ENCODE peak calls at places on chromosomes 3 and 15, in ten cellular contexts. Y is bronchial epithelial cell, P is ascending aorta, T is A549, K is HepG2, W is choroid plexus epithelial cell, B is heart left ventricle, H is sigmoid colon, U is AG10803, I is AG09309. L is an unnamed sample.

GRCh38 chr3:146469206-146470017 is at the start of gene PLSCR2:
- DNase-seq in P (peak), W (peak), K (no peak), I (no peak), H (peak), T (peak), Y (peak), U (no peak), B (peak), L (peak)

GRCh38 chr3:58617338-58617761 is 40.2 kb upstream of the FAM107A start:
- DNase-seq in I (no peak), T (no peak), K (no peak), W (peak), H (peak), Y (no peak), U (no peak), P (no peak), B (no peak), L (no peak)

GRCh38 chr3:172247525-172248274 is 200.6 kb downstream of the GHSR start:
- DNase-seq in K (no peak), I (no peak), P (no peak), Y (no peak), W (no peak), H (no peak), B (no peak), U (no peak), T (no peak), L (no peak)

GRCh38 chr3:182905623-182906022 is 74.7 kb downstream of the DCUN1D1 start:
- DNase-seq in B (no peak), U (no peak), W (no peak), I (no peak), P (no peak), Y (no peak), K (peak), T (no peak), H (no peak), L (no peak)

GRCh38 chr3:9669277-9669676 is 20.0 kb downstream of the MTMR14 start:
- DNase-seq in Y (no peak), I (no peak), P (no peak), U (no peak), T (no peak), B (no peak), H (peak), W (no peak), K (no peak), L (no peak)

GRCh38 chr15:33492434-33493052 is 181.8 kb downstream of the RYR3 start:
- DNase-seq in K (no peak), U (no peak), Y (no peak), B (no peak), P (no peak), W (no peak), I (no peak), H (no peak), T (no peak), L (no peak)

GRCh38 chr3:184466413-184466960 is 86.6 kb downstream of the CHRD start:
- DNase-seq in K (no peak), H (no peak), W (peak), U (peak), Y (no peak), B (peak), P (no peak), I (no peak), T (no peak), L (no peak)

GRCh38 chr3:158830391-158830790 is 28.5 kb downstream of the MFSD1 start:
- DNase-seq in I (no peak), B (no peak), P (no peak), T (no peak), K (no peak), U (peak), Y (peak), W (peak), H (no peak), L (no peak)

GRCh38 chr3:32780071-32780734 is 37.6 kb upstream of the TRIM71 start:
- DNase-seq in B (no peak), P (no peak), I (no peak), K (peak), H (peak), Y (no peak), U (no peak), W (no peak), T (no peak), L (no peak)

GRCh38 chr3:44883999-44884431 is 9.6 kb downstream of the TGM4 start:
- DNase-seq in H (no peak), K (no peak), W (peak), U (peak), Y (peak), T (peak), P (peak), B (no peak), I (peak), L (peak)

GRCh38 chr15:69138963-69139362 is 21.5 kb upstream of the GLCE start:
- DNase-seq in I (no peak), U (no peak), P (no peak), T (no peak), H (no peak), Y (no peak), B (no peak), W (no peak), K (no peak), L (no peak)

GRCh38 chr15:99098426-99098825 is 6.5 kb upstream of the SYNM start:
- DNase-seq in U (no peak), K (no peak), H (no peak), P (no peak), W (no peak), B (no peak), T (no peak), Y (no peak), I (no peak), L (no peak)

GRCh38 chr15:51401872-51402517 is 60.5 kb downstream of the GLDN start:
- DNase-seq in K (peak), B (peak), H (no peak), U (peak), T (peak), Y (peak), W (peak), P (peak), I (no peak), L (no peak)

GRCh38 chr3:87625911-87626310 is 349.5 kb upstream of the POU1F1 start:
- DNase-seq in K (no peak), I (no peak), Y (no peak), P (no peak), W (peak), B (no peak), U (no peak), H (no peak), T (no peak), L (no peak)

GRCh38 chr15:76155742-76156141 is 96.0 kb downstream of the TMEM266 start:
- DNase-seq in K (no peak), U (peak), Y (no peak), W (no peak), B (no peak), I (peak), H (no peak), T (no peak), P (no peak), L (no peak)

GRCh38 chr15:82263350-82263749 is 732 bp downstream of the SAXO2 start:
- DNase-seq in B (no peak), H (no peak), W (no peak), P (no peak), U (no peak), I (no peak), K (peak), T (peak), Y (peak), L (no peak)

GRCh38 chr3:68893600-68894239 is 38.6 kb downstream of the TAFA4 start:
- DNase-seq in T (no peak), H (no peak), W (peak), I (peak), U (peak), B (no peak), Y (peak), K (peak), P (no peak), L (no peak)

GRCh38 chr15:38134252-38134651 is 118.4 kb upstream of the SPRED1 start:
- DNase-seq in P (no peak), I (no peak), Y (no peak), B (no peak), U (no peak), H (no peak), K (no peak), T (no peak), W (no peak), L (no peak)

GRCh38 chr3:58798312-58798711 is 131.7 kb upstream of the FAM3D start:
- DNase-seq in Y (no peak), T (no peak), W (no peak), I (no peak), H (no peak), P (no peak), K (no peak), B (no peak), U (peak), L (no peak)

GRCh38 chr3:195154111-195154791 is 116.7 kb downstream of the XXYLT1 start:
- DNase-seq in Y (no peak), H (no peak), W (peak), U (peak), T (no peak), I (no peak), B (no peak), K (no peak), P (no peak), L (no peak)

GRCh38 chr15:75095594-75095993 is 72.2 kb downstream of the PPCDC start:
- DNase-seq in W (no peak), H (no peak), Y (no peak), B (no peak), P (no peak), U (no peak), K (no peak), T (no peak), I (no peak), L (no peak)

GRCh38 chr15:41610048-41610447 is 50.2 kb upstream of the MGA start:
- DNase-seq in T (no peak), K (no peak), W (no peak), U (no peak), B (no peak), P (no peak), H (no peak), Y (peak), I (no peak), L (no peak)

GRCh38 chr3:138059261-138059660 is 49.3 kb downstream of the CLDN18 start:
- DNase-seq in I (no peak), K (no peak), H (no peak), B (no peak), W (no peak), T (no peak), Y (no peak), U (peak), P (no peak), L (no peak)

GRCh38 chr15:64895285-64896065 is 16.2 kb upstream of the ANKDD1A start:
- DNase-seq in Y (no peak), I (no peak), P (no peak), T (no peak), K (no peak), U (peak), B (no peak), W (peak), H (no peak), L (no peak)

GRCh38 chr3:159872374-159873109 is 116.1 kb upstream of the IL12A start:
- DNase-seq in K (no peak), Y (peak), T (peak), I (peak), U (peak), H (no peak), P (no peak), B (no peak), W (peak), L (no peak)

GRCh38 chr3:46977811-46978195 is 1.3 kb upstream of the CCDC12 start:
- DNase-seq in I (no peak), B (no peak), W (no peak), Y (no peak), K (no peak), T (no peak), P (no peak), H (no peak), U (no peak), L (no peak)

GRCh38 chr3:4011136-4011535 is 211.9 kb downstream of the LRRN1 start:
- DNase-seq in U (no peak), I (no peak), T (no peak), H (no peak), B (no peak), P (no peak), W (no peak), K (no peak), Y (no peak), L (no peak)

GRCh38 chr15:85598718-85599398 is 195.9 kb downstream of the KLHL25 start:
- DNase-seq in P (no peak), T (no peak), B (no peak), W (peak), H (no peak), Y (no peak), U (no peak), I (no peak), K (no peak), L (no peak)

GRCh38 chr15:47587938-47588817 is 129.1 kb upstream of the SEMA6D start:
- DNase-seq in U (peak), Y (no peak), P (no peak), B (no peak), W (no peak), K (no peak), H (no peak), T (no peak), I (no peak), L (no peak)

GRCh38 chr3:72887723-72888545 is at the start of gene GXYLT2:
- DNase-seq in T (peak), U (peak), H (peak), W (peak), Y (peak), B (peak), K (peak), P (peak), I (no peak), L (no peak)

GRCh38 chr3:187066228-187066995 is 72.9 kb downstream of the RPL39L start:
- DNase-seq in H (no peak), U (no peak), P (no peak), K (peak), Y (peak), I (no peak), B (no peak), W (peak), T (peak), L (no peak)

GRCh38 chr3:131608741-131609140 is 106.0 kb upstream of the MRPL3 start:
- DNase-seq in H (no peak), W (no peak), P (no peak), K (no peak), T (no peak), U (peak), B (no peak), I (no peak), Y (no peak), L (no peak)

GRCh38 chr3:64031540-64032533 is 8.5 kb upstream of the PSMD6 start:
- DNase-seq in B (no peak), K (no peak), U (no peak), Y (peak), I (no peak), H (no peak), W (no peak), T (no peak), P (no peak), L (no peak)

GRCh38 chr15:61528590-61528929 is 299.5 kb upstream of the RORA start:
- DNase-seq in B (no peak), H (no peak), P (no peak), T (no peak), U (no peak), I (no peak), Y (no peak), W (no peak), K (no peak), L (no peak)

GRCh38 chr3:45677045-45677436 is 12.2 kb upstream of the SACM1L start:
- DNase-seq in B (no peak), P (no peak), T (peak), Y (peak), W (peak), K (peak), I (peak), U (peak), H (peak), L (no peak)

GRCh38 chr3:87771338-87772059 is 287.3 kb downstream of the CGGBP1 start:
- DNase-seq in K (peak), U (peak), P (no peak), Y (peak), H (peak), W (peak), B (no peak), T (no peak), I (no peak), L (no peak)

GRCh38 chr3:130316164-130316563 is 29.3 kb upstream of the COL6A5 start:
- DNase-seq in I (no peak), T (no peak), H (no peak), B (no peak), Y (no peak), K (no peak), W (peak), U (peak), P (no peak), L (no peak)

GRCh38 chr3:33186524-33187367 is 31.9 kb downstream of the SUSD5 start:
- DNase-seq in Y (peak), K (peak), I (no peak), B (no peak), T (peak), U (no peak), H (no peak), P (no peak), W (peak), L (no peak)

GRCh38 chr3:87997298-87997697 is 61.5 kb downstream of the CGGBP1 start:
- DNase-seq in T (no peak), K (no peak), U (no peak), P (no peak), I (no peak), W (peak), B (no peak), H (no peak), Y (peak), L (no peak)

DNA sequence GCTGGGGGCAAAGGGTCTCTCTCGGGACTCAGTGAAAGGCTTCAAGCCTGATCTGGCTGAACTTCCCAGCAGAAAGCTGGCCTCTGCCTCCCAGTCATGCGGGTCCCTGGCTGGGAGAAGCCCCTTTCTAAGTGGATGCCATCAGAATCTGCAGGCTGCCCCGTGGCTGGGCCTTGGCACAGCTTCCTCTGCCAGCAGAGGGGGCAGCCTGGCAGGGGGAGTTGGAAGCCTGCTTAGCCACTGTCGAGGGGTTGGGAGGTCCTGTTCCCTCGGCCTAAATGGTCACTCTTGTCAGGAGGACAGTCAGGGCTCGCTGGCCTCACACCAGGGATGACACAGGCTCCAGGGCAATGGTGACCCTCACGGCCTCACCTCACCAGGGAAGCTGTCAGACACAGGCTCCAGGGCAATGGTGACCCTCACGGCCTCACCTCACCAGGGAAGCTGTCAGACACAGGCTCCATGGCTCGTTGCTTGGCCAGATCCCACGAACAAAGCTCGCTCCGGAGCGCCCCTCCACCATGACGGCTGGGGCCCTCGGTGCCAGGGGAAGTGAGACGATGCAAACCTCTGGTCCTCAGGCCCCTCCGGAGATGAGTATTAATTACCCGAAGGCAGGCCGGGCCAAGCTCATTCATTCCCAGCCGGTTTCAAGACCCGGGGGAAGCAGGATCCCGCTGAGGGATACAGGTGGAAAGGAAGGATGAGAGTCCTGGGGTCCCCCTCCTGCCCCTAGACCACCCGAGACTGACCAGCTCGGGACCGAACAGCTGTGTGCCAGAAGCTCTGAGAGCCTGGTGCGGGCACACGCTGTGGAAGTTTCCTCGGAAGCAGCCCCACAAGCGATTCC is 151.0 kb downstream of the CHSY1 start:
- DNase-seq in Y (no peak), B (no peak), P (no peak), T (no peak), H (no peak), K (no peak), U (no peak), W (no peak), I (no peak), L (no peak)
- TF ChIP-seq CTCF in Y (no peak), B (no peak), P (no peak), T (no peak), H (no peak), K (no peak), U (no peak), W (peak), I (no peak), L (no peak)

GRCh38 chr3:189123595-189124387 is 48.0 kb upstream of the TPRG1 start:
- DNase-seq in K (no peak), U (no peak), H (peak), Y (no peak), I (no peak), P (no peak), B (peak), T (no peak), W (no peak), L (no peak)
- H3K4me3 ChIP-seq in K (no peak), U (no peak), H (no peak), Y (no peak), I (no peak), P (peak), B (no peak), T (no peak), W (no peak), L (peak)

DNA sequence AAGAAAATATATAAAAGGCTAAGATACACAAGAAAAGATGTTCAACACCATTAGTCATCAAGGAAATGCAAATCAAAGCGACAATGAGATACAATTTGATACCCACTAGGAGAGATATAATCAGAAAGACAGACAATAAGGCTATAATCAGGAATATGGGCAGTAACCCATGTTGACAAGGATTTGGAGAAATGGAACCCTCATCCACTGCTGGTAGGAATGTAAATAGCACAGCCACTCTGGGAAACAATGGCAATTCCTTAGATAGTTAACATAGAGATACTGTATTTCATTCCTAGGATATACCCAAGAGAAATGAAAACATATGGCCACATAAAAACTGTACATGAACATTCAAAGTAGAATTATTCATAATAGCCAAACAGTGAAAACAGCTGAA is 18.3 kb upstream of the COL8A1 start:
- DNase-seq in I (no peak), H (no peak), B (no peak), P (no peak), U (no peak), T (no peak), Y (no peak), K (no peak), W (no peak), L (no peak)
- TF ChIP-seq CTCF in I (peak), H (no peak), B (no peak), P (no peak), U (peak), T (no peak), Y (no peak), K (no peak), W (no peak), L (no peak)

DNA sequence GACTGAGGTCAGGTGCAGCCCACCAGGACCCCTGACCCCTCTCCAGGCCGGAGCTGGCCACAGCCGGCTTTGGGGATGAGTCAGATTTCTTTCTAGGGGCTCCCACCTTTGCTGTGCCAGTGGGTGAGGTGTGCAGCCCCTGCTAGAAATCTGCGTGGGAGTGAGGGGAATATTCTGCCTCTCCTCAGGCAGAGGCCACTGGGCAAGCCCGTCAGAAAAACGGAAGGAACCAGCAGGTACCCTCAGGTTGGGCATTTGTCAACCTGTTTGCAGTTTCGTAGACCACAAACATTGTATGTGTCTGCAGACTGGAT is 1.8 kb downstream of the CTDSPL start:
- DNase-seq in Y (no peak), K (no peak), T (no peak), P (no peak), I (no peak), U (no peak), B (no peak), W (no peak), H (no peak), L (no peak)
- H3K4me3 ChIP-seq in Y (peak), K (peak), T (no peak), P (peak), I (peak), U (peak), B (peak), W (peak), H (peak), L (peak)

DNA sequence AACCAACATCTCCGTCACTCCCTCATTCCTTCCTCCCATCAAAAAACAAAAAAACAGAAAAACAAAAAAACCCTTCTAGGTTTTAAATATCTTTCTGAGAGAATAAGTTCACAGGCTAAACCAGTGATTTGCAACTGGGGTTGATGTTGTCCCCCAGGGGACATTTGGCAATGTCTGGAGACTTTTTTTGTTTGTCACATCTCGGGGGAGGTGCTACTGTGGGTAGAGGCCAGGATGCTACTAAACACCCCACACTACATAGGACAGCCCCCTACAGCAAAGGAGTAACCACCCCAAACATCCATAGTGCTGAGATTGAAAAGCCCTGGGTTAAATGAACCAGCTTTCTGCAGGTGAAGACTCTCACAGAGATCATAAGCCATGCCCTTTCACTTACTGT is 17.0 kb upstream of the PROK2 start:
- DNase-seq in B (no peak), H (no peak), P (no peak), U (no peak), W (no peak), Y (no peak), K (no peak), I (no peak), T (no peak), L (no peak)
- TF ChIP-seq CTCF in B (no peak), H (no peak), P (no peak), U (no peak), W (no peak), Y (no peak), K (no peak), I (no peak), T (no peak), L (no peak)

L was measured in coronary artery.